ENCODE peak calls at places on chromosomes 6 and 20, in ten cellular contexts. V, Q, R, N, K, T, C, F, A and Z are unnamed samples.
A peak's percentile ranks its signal among the peaks of the same experiment; 100 is the strongest.

GRCh38 chr20:56362833-56363413 is 4.1 kb downstream of the FAM210B start:
- DNase-seq in C (peak; percentile 73), K (no peak), A (no peak), Q (no peak), V (no peak), N (peak; percentile 81), R (no peak), F (no peak), T (no peak), Z (no peak)

GRCh38 chr20:57676517-57677322 is 33.1 kb downstream of the PMEPA1 start:
- DNase-seq in N (no peak), Q (no peak), A (no peak), T (no peak), K (no peak), F (no peak), C (no peak), V (no peak), R (no peak), Z (no peak)

GRCh38 chr20:12171927-12172581 is 254.4 kb downstream of the BTBD3 start:
- DNase-seq in N (no peak), C (no peak), T (no peak), A (peak; percentile 62), R (no peak), F (peak; percentile 23), Q (no peak), K (no peak), V (no peak), Z (no peak)

GRCh38 chr6:61947311-61947970 is 338.6 kb downstream of the KHDRBS2 start:
- DNase-seq in R (no peak), Q (no peak), N (no peak), K (no peak), C (no peak), F (no peak), V (no peak), T (no peak), A (no peak), Z (no peak)

GRCh38 chr6:19771753-19772336 is 65.3 kb upstream of the ID4 start:
- DNase-seq in R (no peak), T (no peak), K (no peak), Q (no peak), A (peak; percentile 6), C (no peak), N (no peak), F (no peak), V (no peak), Z (no peak)

GRCh38 chr6:139853302-139853992 is 479.0 kb upstream of the CITED2 start:
- DNase-seq in C (no peak), N (no peak), V (no peak), Q (no peak), K (no peak), T (no peak), F (no peak), R (no peak), A (peak; percentile 55), Z (no peak)

GRCh38 chr6:116624036-116624805 is 7.9 kb downstream of the RSPH4A start:
- DNase-seq in T (no peak), R (no peak), N (no peak), V (no peak), C (no peak), F (no peak), Q (no peak), K (no peak), A (no peak), Z (no peak)

GRCh38 chr6:24981385-24981758 is 45.6 kb upstream of the RIPOR2 start:
- DNase-seq in F (no peak), A (peak; percentile 23), C (no peak), R (no peak), Q (no peak), N (no peak), K (no peak), V (no peak), T (no peak), Z (peak; percentile 19)

GRCh38 chr20:32908334-32909292 is 49.9 kb downstream of the EFCAB8 start:
- DNase-seq in A (no peak), T (no peak), F (no peak), Q (peak; percentile 24), R (no peak), N (peak; percentile 60), V (no peak), C (no peak), K (no peak), Z (peak; percentile 26)

GRCh38 chr20:58340853-58341252 is 31.3 kb downstream of the RAB22A start:
- DNase-seq in Q (no peak), F (no peak), R (no peak), N (no peak), C (no peak), A (no peak), K (no peak), T (no peak), V (no peak), Z (no peak)

GRCh38 chr6:70551566-70551965 is 15.2 kb upstream of the SDHAF4 start:
- DNase-seq in F (no peak), C (no peak), A (no peak), T (no peak), V (no peak), Q (no peak), K (no peak), R (no peak), N (no peak), Z (no peak)

GRCh38 chr20:32563311-32564272 is 21.5 kb downstream of the NOL4L start:
- DNase-seq in F (no peak), N (no peak), A (no peak), K (no peak), T (no peak), R (no peak), V (no peak), C (no peak), Q (no peak), Z (peak; percentile 79)

GRCh38 chr6:130643361-130643760 is 183.8 kb upstream of the SMLR1 start:
- DNase-seq in K (no peak), Q (no peak), C (no peak), T (no peak), N (no peak), R (peak; percentile 85), V (no peak), F (no peak), A (no peak), Z (no peak)

GRCh38 chr6:19301980-19302379 is 535.2 kb upstream of the ID4 start:
- DNase-seq in F (no peak), V (no peak), A (peak; percentile 34), T (no peak), Q (no peak), K (no peak), R (no peak), C (no peak), N (no peak), Z (no peak)

GRCh38 chr20:34892671-34893070 is 16.3 kb downstream of the ACSS2 start:
- DNase-seq in K (no peak), R (no peak), V (no peak), F (no peak), N (no peak), Q (no peak), T (no peak), A (no peak), C (no peak), Z (no peak)

GRCh38 chr6:71333700-71334099 is 45.1 kb downstream of the OGFRL1 start:
- DNase-seq in N (no peak), Q (no peak), R (no peak), F (no peak), T (no peak), K (no peak), A (peak; percentile 90), V (no peak), C (no peak), Z (no peak)

GRCh38 chr6:52394251-52394666 is 25.9 kb upstream of the EFHC1 start:
- DNase-seq in C (no peak), T (no peak), N (no peak), A (no peak), R (no peak), Q (no peak), K (no peak), F (no peak), V (no peak), Z (no peak)

GRCh38 chr6:143396497-143397228 is 53.8 kb downstream of the ADAT2 start:
- DNase-seq in R (peak; percentile 87), A (no peak), C (no peak), N (no peak), Q (no peak), K (no peak), F (no peak), T (no peak), V (no peak), Z (no peak)

GRCh38 chr20:36132802-36133211 is 21.7 kb upstream of the EPB41L1 start:
- DNase-seq in Q (no peak), C (no peak), A (no peak), F (no peak), T (no peak), V (no peak), N (no peak), R (peak; percentile 81), K (no peak), Z (no peak)

GRCh38 chr6:131730264-131730663 is 19.4 kb upstream of the CTAGE9 start:
- DNase-seq in Q (no peak), V (no peak), K (no peak), T (no peak), N (no peak), R (no peak), A (no peak), F (no peak), C (no peak), Z (no peak)

GRCh38 chr6:147204843-147205311 is 660 bp downstream of the STXBP5 start:
- DNase-seq in N (no peak), T (no peak), C (no peak), F (no peak), R (no peak), Q (no peak), A (peak; percentile 52), K (no peak), V (no peak), Z (no peak)

GRCh38 chr6:169045486-169045885 is 208.2 kb downstream of the THBS2 start:
- DNase-seq in F (no peak), V (no peak), N (no peak), K (no peak), A (peak; percentile 19), C (no peak), R (peak; percentile 85), T (no peak), Q (no peak), Z (peak; percentile 2)

GRCh38 chr6:150408842-150409241 is 40.0 kb downstream of the IYD start:
- DNase-seq in A (no peak), N (no peak), Q (no peak), R (peak; percentile 57), F (no peak), K (no peak), V (no peak), T (no peak), C (no peak), Z (no peak)

GRCh38 chr6:3226422-3227362 is 761 bp downstream of the TUBB2B start:
- DNase-seq in Q (no peak), N (no peak), K (peak; percentile 42), R (peak; percentile 91), T (peak; percentile 46), V (no peak), C (no peak), F (no peak), A (peak; percentile 77), Z (peak; percentile 84)

GRCh38 chr20:21436186-21436585 is 38.9 kb upstream of the NKX2-4 start:
- DNase-seq in R (no peak), F (no peak), T (no peak), N (no peak), Q (no peak), A (peak; percentile 60), C (no peak), V (no peak), K (no peak), Z (no peak)

GRCh38 chr6:155014715-155015300 is 19.7 kb downstream of the TIAM2 start:
- DNase-seq in R (no peak), F (no peak), A (peak; percentile 86), Q (no peak), K (no peak), T (no peak), C (no peak), V (no peak), N (no peak), Z (no peak)

GRCh38 chr6:2688416-2689064 is 62.2 kb downstream of the MYLK4 start:
- DNase-seq in Q (no peak), F (no peak), N (no peak), A (peak; percentile 77), V (no peak), K (no peak), R (no peak), T (no peak), C (no peak), Z (no peak)

GRCh38 chr6:43355862-43356590 is 13.4 kb downstream of the ZNF318 start:
- DNase-seq in R (no peak), T (no peak), A (peak; percentile 29), C (no peak), Q (no peak), F (peak; percentile 15), V (no peak), N (no peak), K (no peak), Z (peak; percentile 60)